ENCODE peak calls at places on chromosomes 13 and 19, in seven cellular contexts. K, U, G, M, R, I and T are unnamed samples.

GRCh38 chr13:42746846-42747245 is 34.5 kb upstream of the FAM216B start:
- DNase-seq in R (no peak), I (no peak), U (no peak), G (no peak), K (no peak), M (peak), T (no peak)

GRCh38 chr13:24693862-24694471 is 13.8 kb downstream of the ATP12A start:
- DNase-seq in U (no peak), M (peak), R (peak), I (no peak), K (peak), G (no peak), T (no peak)

GRCh38 chr19:29666634-29667389 is 1.6 kb downstream of the PLEKHF1 start:
- DNase-seq in G (peak), I (no peak), K (no peak), R (no peak), M (no peak), U (peak), T (peak)

GRCh38 chr19:35908977-35909683 is 1.0 kb upstream of the TYROBP start:
- DNase-seq in G (peak), I (peak), M (no peak), R (no peak), K (no peak), U (no peak), T (no peak)

GRCh38 chr13:34611678-34612077 is 330.4 kb upstream of the NBEA start:
- DNase-seq in M (no peak), U (no peak), G (no peak), R (no peak), I (no peak), K (no peak), T (no peak)

GRCh38 chr19:33157906-33158305 is 26.0 kb downstream of the WDR88 start:
- DNase-seq in I (no peak), K (no peak), R (no peak), M (no peak), U (no peak), G (no peak), T (no peak)

GRCh38 chr13:42996584-42996983 is 4.5 kb upstream of the EPSTI1 start:
- DNase-seq in I (no peak), U (no peak), G (no peak), K (peak), R (peak), M (peak), T (no peak)

GRCh38 chr19:37983153-37983552 is 76.1 kb downstream of the SIPA1L3 start:
- DNase-seq in G (no peak), K (no peak), U (no peak), M (no peak), R (no peak), I (no peak), T (no peak)

GRCh38 chr13:92377396-92377795 is 849.2 kb upstream of the GPC6 start:
- DNase-seq in I (no peak), K (no peak), U (no peak), G (no peak), R (no peak), M (no peak), T (no peak)

GRCh38 chr19:719636-720377 is 11.1 kb downstream of the PALM start:
- DNase-seq in M (no peak), U (no peak), G (no peak), I (no peak), K (no peak), R (no peak), T (no peak)

GRCh38 chr13:33204130-33204927 is 81.2 kb downstream of the STARD13 start:
- DNase-seq in K (no peak), I (no peak), M (no peak), U (peak), R (no peak), G (peak), T (peak)

GRCh38 chr13:114073881-114074551 is 58.4 kb downstream of the RASA3 start:
- DNase-seq in R (no peak), M (no peak), K (no peak), G (peak), I (peak), U (peak), T (no peak)

GRCh38 chr13:112722433-112723250 is 32.8 kb downstream of the ATP11A start:
- DNase-seq in G (no peak), R (peak), I (peak), M (peak), U (no peak), K (peak), T (peak)

GRCh38 chr19:13060233-13060963 is 42.3 kb downstream of the LYL1 start:
- DNase-seq in R (no peak), G (no peak), K (no peak), I (no peak), M (no peak), U (no peak), T (no peak)

GRCh38 chr19:29667390-29667783 is 2.1 kb downstream of the PLEKHF1 start:
- DNase-seq in U (no peak), R (no peak), G (no peak), K (no peak), M (no peak), I (no peak), T (no peak)

GRCh38 chr13:101127741-101128353 is 288.5 kb downstream of the NALCN start:
- DNase-seq in K (no peak), I (no peak), U (no peak), G (no peak), M (peak), R (no peak), T (peak)

GRCh38 chr13:109332501-109333499 is 453.6 kb downstream of the IRS2 start:
- DNase-seq in R (no peak), G (no peak), M (no peak), I (no peak), U (no peak), K (no peak), T (no peak)

GRCh38 chr19:38792250-38793111 is 3.5 kb downstream of the LGALS7B start:
- DNase-seq in I (no peak), M (no peak), R (no peak), U (no peak), G (no peak), K (no peak), T (no peak)

GRCh38 chr13:74024314-74024713 is 109.9 kb downstream of the KLF12 start:
- DNase-seq in U (no peak), K (no peak), I (no peak), R (no peak), M (no peak), G (no peak), T (no peak)

GRCh38 chr19:39398297-39398864 is 7.2 kb downstream of the MED29 start:
- DNase-seq in G (peak), U (peak), I (peak), M (peak), R (peak), K (no peak), T (no peak)

GRCh38 chr13:87893982-87894527 is 222.9 kb downstream of the SLITRK5 start:
- DNase-seq in G (no peak), M (no peak), I (no peak), K (no peak), U (no peak), R (no peak), T (no peak)

GRCh38 chr13:111336666-111337065 is 16.2 kb downstream of the TEX29 start:
- DNase-seq in U (no peak), K (no peak), M (no peak), I (no peak), R (no peak), G (no peak), T (no peak)

GRCh38 chr13:35857769-35858168 is 273.4 kb downstream of the DCLK1 start:
- DNase-seq in M (no peak), U (no peak), G (no peak), K (no peak), I (no peak), R (no peak), T (no peak)

GRCh38 chr19:1284293-1284978 is 1.2 kb upstream of the EFNA2 start:
- DNase-seq in M (no peak), U (no peak), K (no peak), G (no peak), I (no peak), R (no peak), T (no peak)

GRCh38 chr13:99221567-99222239 is 21.0 kb downstream of the UBAC2 start:
- DNase-seq in I (no peak), K (no peak), R (no peak), U (no peak), M (no peak), G (no peak), T (no peak)

GRCh38 chr19:46766569-46767317 is 20.5 kb upstream of the STRN4 start:
- DNase-seq in U (peak), I (peak), K (no peak), R (peak), G (no peak), M (no peak), T (no peak)

GRCh38 chr13:29845440-29846056 is 4.9 kb downstream of the UBL3 start:
- DNase-seq in R (no peak), G (no peak), U (no peak), K (no peak), I (no peak), M (no peak), T (no peak)

GRCh38 chr13:36965767-36966166 is 33.4 kb downstream of the ALG5 start:
- DNase-seq in G (no peak), K (peak), I (no peak), U (no peak), M (peak), R (peak), T (peak)

GRCh38 chr13:44843403-44843802 is 145.9 kb downstream of the NUFIP1 start:
- DNase-seq in M (peak), K (no peak), R (no peak), U (no peak), I (no peak), G (no peak), T (peak)

GRCh38 chr19:49637865-49638350 is 2.0 kb downstream of the RRAS start:
- DNase-seq in R (peak), U (peak), K (no peak), I (peak), M (peak), G (peak), T (no peak)

GRCh38 chr19:18501832-18502231 is 20.0 kb downstream of the ELL start:
- DNase-seq in R (no peak), M (no peak), U (no peak), G (no peak), I (no peak), K (no peak), T (no peak)

GRCh38 chr19:30649934-30650614 is 277.9 kb downstream of the ZNF536 start:
- DNase-seq in U (no peak), K (no peak), R (no peak), G (no peak), I (no peak), M (peak), T (peak)

GRCh38 chr19:17778621-17779280 is 16.2 kb upstream of the B3GNT3 start:
- DNase-seq in K (no peak), M (peak), G (no peak), U (peak), R (peak), I (no peak), T (no peak)

GRCh38 chr19:15810335-15810734 is 5.1 kb downstream of the OR10H1 start:
- DNase-seq in K (no peak), I (no peak), U (no peak), G (no peak), R (peak), M (peak), T (no peak)

GRCh38 chr13:51070005-51070649 is 40.9 kb downstream of the C13orf42 start:
- DNase-seq in M (peak), I (peak), R (peak), G (peak), K (peak), U (peak), T (peak)

GRCh38 chr19:28140201-28140600 is 1072.8 kb downstream of the UQCRFS1 start:
- DNase-seq in I (no peak), K (no peak), G (no peak), U (no peak), R (no peak), M (no peak), T (no peak)

GRCh38 chr19:3474015-3474414 is 6.3 kb downstream of the SMIM24 start:
- DNase-seq in U (peak), R (no peak), G (no peak), M (no peak), K (no peak), I (no peak), T (no peak)

GRCh38 chr19:3474614-3475013 is 5.7 kb downstream of the SMIM24 start:
- DNase-seq in M (no peak), G (no peak), U (no peak), I (no peak), K (no peak), R (no peak), T (no peak)

GRCh38 chr19:3469638-3470499 is 10.5 kb downstream of the SMIM24 start:
- DNase-seq in G (no peak), U (no peak), K (no peak), I (no peak), R (no peak), M (no peak), T (no peak)

GRCh38 chr19:3470500-3471128 is 9.7 kb downstream of the SMIM24 start:
- DNase-seq in R (no peak), K (no peak), U (no peak), I (no peak), G (no peak), M (no peak), T (no peak)

DNA sequence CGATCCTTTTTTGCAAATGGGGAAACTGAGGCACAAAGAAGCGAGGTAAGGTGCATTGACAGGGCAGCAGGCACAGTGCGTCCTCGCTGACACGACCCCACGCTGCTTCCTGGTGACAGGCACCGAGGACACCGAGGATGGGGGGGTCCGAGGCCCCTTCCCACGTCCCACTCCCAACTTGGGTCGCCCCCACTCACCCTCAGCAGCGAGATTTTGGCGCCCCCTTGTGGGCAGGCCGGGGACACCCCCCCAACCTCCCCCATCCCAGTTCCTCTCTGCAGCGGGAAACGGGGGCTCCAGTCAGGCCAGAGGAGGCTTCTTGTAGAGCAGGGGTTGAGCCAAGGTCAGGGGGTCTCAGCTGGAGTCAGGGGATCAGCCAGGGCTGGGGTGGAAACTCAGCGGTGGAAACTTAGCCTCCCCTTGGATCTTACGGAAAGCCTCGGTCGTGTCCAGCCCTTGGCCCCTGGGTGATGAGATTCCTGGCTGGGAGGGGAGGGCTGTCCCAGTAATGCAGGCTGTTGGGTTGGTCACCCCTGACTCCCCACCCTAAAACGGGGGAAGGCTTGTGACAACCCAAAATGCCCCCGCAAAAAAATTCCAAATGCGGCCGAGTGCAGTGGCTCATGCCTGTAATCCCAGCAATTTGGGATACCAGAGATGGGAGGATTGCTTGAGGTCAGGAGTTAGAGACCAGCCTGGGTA is 8.2 kb downstream of the SMIM24 start:
- DNase-seq in I (no peak), K (no peak), R (no peak), M (no peak), G (no peak), U (peak), T (no peak)
- TF ChIP-seq CTCF in I (peak), K (peak), R (peak), M (peak), G (peak), U (peak), T (peak)

DNA sequence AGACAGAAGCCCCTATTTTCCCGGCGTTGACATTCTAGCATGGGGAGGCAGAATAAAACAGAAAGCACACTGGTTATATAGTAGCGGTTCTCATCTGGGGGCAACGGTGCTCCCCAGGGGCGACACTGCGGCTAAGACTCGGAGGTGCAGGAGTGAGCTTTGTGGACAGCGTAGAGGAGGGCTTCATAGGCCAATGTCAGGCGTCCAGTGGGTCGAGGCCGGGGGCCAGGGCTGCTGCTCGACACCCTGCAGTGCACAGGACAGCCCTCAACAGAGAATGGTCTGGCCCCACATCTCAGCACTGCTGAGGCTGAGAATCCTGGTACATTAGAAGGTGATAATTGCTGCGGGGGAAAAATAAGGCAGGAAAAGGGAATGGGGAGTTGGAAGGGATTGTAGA is 1.5 kb downstream of the ZNF628 start:
- DNase-seq in U (no peak), K (no peak), M (no peak), G (no peak), I (no peak), R (no peak), T (no peak)
- H3K4me3 ChIP-seq in U (no peak), K (peak), M (no peak), G (no peak), I (peak), R (peak), T (peak)

GRCh38 chr19:5534787-5535586 is 32.8 kb downstream of the TINCR start:
- DNase-seq in R (no peak), G (no peak), K (no peak), M (no peak), U (no peak), I (no peak), T (no peak)
- TF ChIP-seq CTCF in R (peak), G (no peak), K (peak), M (peak), U (peak), I (no peak), T (peak)

GRCh38 chr13:26307701-26308100 is 53.8 kb downstream of the CDK8 start:
- DNase-seq in G (no peak), M (peak), I (no peak), R (no peak), U (no peak), K (peak), T (no peak)
- H3K4me3 ChIP-seq in G (no peak), M (no peak), I (no peak), R (no peak), U (no peak), K (no peak), T (no peak)

DNA sequence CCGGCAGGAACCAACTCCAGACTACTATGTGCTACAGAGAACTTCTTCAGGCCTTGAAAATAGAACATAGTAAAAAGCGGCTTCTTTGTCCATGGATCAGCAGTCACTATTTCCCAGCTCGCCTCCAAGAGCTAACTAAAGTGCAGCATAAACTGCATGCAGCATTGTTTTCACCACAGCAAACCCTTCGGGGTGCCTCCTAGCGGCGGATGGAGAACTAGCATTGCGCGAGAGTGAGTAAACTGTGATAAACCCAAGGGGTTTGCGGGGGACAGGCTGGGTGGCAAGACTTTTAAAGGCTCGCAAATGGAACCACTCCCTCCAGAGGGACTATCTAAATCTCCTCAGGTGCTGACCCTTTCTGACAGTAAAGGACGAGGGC is 21.6 kb upstream of the SGCG start:
- DNase-seq in R (no peak), U (no peak), I (no peak), G (no peak), K (no peak), M (peak), T (peak)
- TF ChIP-seq CTCF in R (no peak), U (no peak), I (peak), G (no peak), K (peak), M (peak), T (peak)

GRCh38 chr13:46595918-46596315 is 42.9 kb downstream of the LRCH1 start:
- DNase-seq in K (no peak), I (no peak), U (no peak), G (no peak), M (no peak), R (no peak), T (no peak)
- H3K4me3 ChIP-seq in K (peak), I (no peak), U (no peak), G (no peak), M (no peak), R (no peak), T (no peak)

DNA sequence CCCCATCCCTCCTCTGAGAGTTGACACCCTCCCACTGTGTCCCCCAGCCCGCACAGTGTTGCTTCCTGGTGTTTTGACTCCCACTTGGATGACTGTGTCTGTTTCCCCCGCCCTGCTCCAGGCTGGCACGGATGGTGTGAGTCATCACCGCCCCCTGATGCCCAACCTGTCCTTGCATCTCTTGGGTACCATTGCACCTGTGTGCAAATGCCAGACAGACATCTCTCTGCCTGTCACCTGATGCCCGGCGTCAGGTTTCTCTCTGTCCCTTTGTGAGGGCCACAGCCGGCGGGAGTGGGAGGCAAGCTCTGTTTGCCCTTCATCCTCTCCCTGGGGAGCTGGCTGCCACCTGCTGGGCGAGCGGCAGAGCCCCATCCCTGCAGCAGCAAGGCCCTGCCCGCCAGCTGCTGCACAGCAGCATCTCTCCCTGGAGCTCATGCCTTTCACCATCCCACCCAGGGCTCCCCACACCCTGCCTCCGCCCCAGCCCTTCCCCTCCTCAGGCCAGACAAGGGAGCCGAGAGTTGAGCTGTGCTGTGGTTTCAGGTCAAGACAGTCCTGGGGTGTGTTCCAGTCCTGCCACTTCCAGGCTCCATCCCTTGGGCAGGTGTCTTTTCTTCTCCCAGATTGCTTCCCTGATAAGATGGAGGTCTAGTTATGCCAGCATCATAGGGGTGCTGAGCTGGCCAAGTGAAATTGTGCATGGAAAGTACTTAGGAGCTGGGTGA is 29.7 kb downstream of the NKPD1 start:
- DNase-seq in I (no peak), G (no peak), K (no peak), M (peak), U (no peak), R (peak), T (no peak)
- TF ChIP-seq CTCF in I (no peak), G (no peak), K (peak), M (peak), U (no peak), R (peak), T (no peak)

GRCh38 chr19:56596676-56597075 is 1.6 kb downstream of the ZNF71 start:
- DNase-seq in M (no peak), G (no peak), I (no peak), K (no peak), U (no peak), R (no peak), T (no peak)

GRCh38 chr19:56595548-56595899 is 422 bp downstream of the ZNF71 start:
- DNase-seq in M (peak), U (no peak), R (no peak), I (no peak), K (no peak), G (no peak), T (no peak)

GRCh38 chr19:56594446-56594782 is 688 bp upstream of the ZNF71 start:
- DNase-seq in R (no peak), K (no peak), I (no peak), U (no peak), M (no peak), G (no peak), T (no peak)

GRCh38 chr19:56597696-56598095 is 2.6 kb downstream of the ZNF71 start:
- DNase-seq in U (no peak), K (no peak), I (no peak), R (no peak), M (no peak), G (no peak), T (no peak)

GRCh38 chr19:56594783-56595547 is at the start of gene ZNF71:
- DNase-seq in G (peak), R (peak), U (peak), K (peak), M (peak), I (peak), T (peak)
- H3K4me3 ChIP-seq in G (peak), R (peak), U (peak), K (peak), M (peak), I (peak), T (peak)